ENCODE peak calls at places on chromosome 12, in seven cellular contexts. T is osteocyte, A is HFFc6, W is adipocyte, F is fibroblast of mammary gland, O is NCI-H526, C is cardiac muscle cell. V is an unnamed sample.

GRCh38 chr12:120583478-120584030 is 2.4 kb upstream of the POP5 start:
- DNase-seq in T (peak), A (peak), W (peak), F (peak), O (peak), C (peak), V (peak)

GRCh38 chr12:49903700-49904423 is at the start of gene FAIM2:
- DNase-seq in T (no peak), A (no peak), W (peak), F (peak), O (no peak), C (peak), V (peak)

GRCh38 chr12:131136539-131136872 is 182.8 kb downstream of the ADGRD1 start:
- DNase-seq in T (no peak), A (no peak), W (no peak), F (no peak), O (no peak), C (no peak), V (no peak)

GRCh38 chr12:6868211-6869048 is 1.1 kb downstream of the TPI1 start:
- DNase-seq in T (no peak), A (peak), W (no peak), F (peak), O (no peak), C (peak), V (no peak)

GRCh38 chr12:131096681-131097181 is 143.0 kb downstream of the ADGRD1 start:
- DNase-seq in T (peak), A (no peak), W (no peak), F (no peak), O (no peak), C (no peak), V (no peak)

GRCh38 chr12:31880340-31880739 is 78.9 kb upstream of the RESF1 start:
- DNase-seq in T (no peak), A (no peak), W (no peak), F (no peak), O (no peak), C (peak), V (no peak)

GRCh38 chr12:12986775-12987332 is 13.2 kb downstream of the HEBP1 start:
- DNase-seq in T (no peak), A (no peak), W (no peak), F (no peak), O (peak), C (no peak), V (no peak)

GRCh38 chr12:52037248-52037861 is 13.9 kb upstream of the NR4A1 start:
- DNase-seq in T (no peak), A (no peak), W (peak), F (peak), O (no peak), C (peak), V (peak)

GRCh38 chr12:28961948-28962384 is 187.1 kb upstream of the FAR2 start:
- DNase-seq in T (no peak), A (no peak), W (peak), F (peak), O (no peak), C (peak), V (no peak)

GRCh38 chr12:23493690-23494101 is 455.8 kb downstream of the SOX5 start:
- DNase-seq in T (no peak), A (no peak), W (no peak), F (no peak), O (no peak), C (no peak), V (no peak)

GRCh38 chr12:89117448-89118034 is 234.8 kb downstream of the DUSP6 start:
- DNase-seq in T (no peak), A (no peak), W (no peak), F (no peak), O (no peak), C (no peak), V (peak)

GRCh38 chr12:3263939-3264699 is 186.9 kb downstream of the TSPAN9 start:
- DNase-seq in T (no peak), A (no peak), W (no peak), F (no peak), O (no peak), C (no peak), V (no peak)

GRCh38 chr12:121214855-121215745 is 5.2 kb downstream of the P2RX4 start:
- DNase-seq in T (no peak), A (peak), W (peak), F (peak), O (no peak), C (peak), V (peak)

GRCh38 chr12:23415180-23415579 is 534.3 kb downstream of the SOX5 start:
- DNase-seq in T (no peak), A (no peak), W (no peak), F (no peak), O (no peak), C (no peak), V (no peak)

GRCh38 chr12:106131671-106132070 is 7.1 kb downstream of the NUAK1 start:
- DNase-seq in T (no peak), A (no peak), W (no peak), F (peak), O (no peak), C (peak), V (no peak)

GRCh38 chr12:50647479-50647878 is 116.4 kb upstream of the ATF1 start:
- DNase-seq in T (no peak), A (no peak), W (peak), F (peak), O (no peak), C (peak), V (no peak)

GRCh38 chr12:2733493-2734252 is 61.1 kb upstream of the FKBP4 start:
- DNase-seq in T (no peak), A (no peak), W (no peak), F (no peak), O (no peak), C (no peak), V (no peak)

GRCh38 chr12:1781770-1782169 is 38.6 kb upstream of the LRTM2 start:
- DNase-seq in T (no peak), A (no peak), W (peak), F (no peak), O (no peak), C (peak), V (no peak)

GRCh38 chr12:96248532-96248931 is 54.4 kb downstream of the ELK3 start:
- DNase-seq in T (no peak), A (no peak), W (no peak), F (no peak), O (no peak), C (no peak), V (no peak)

GRCh38 chr12:114918535-114919233 is 234.7 kb upstream of the TBX3 start:
- DNase-seq in T (no peak), A (peak), W (peak), F (peak), O (no peak), C (peak), V (peak)

GRCh38 chr12:286531-287300 is 24.1 kb upstream of the SLC6A13 start:
- DNase-seq in T (no peak), A (no peak), W (no peak), F (no peak), O (no peak), C (no peak), V (no peak)

GRCh38 chr12:40141996-40142395 is 36.1 kb upstream of the SLC2A13 start:
- DNase-seq in T (no peak), A (no peak), W (no peak), F (no peak), O (no peak), C (no peak), V (no peak)

GRCh38 chr12:24938341-24938740 is 10.6 kb downstream of the BCAT1 start:
- DNase-seq in T (no peak), A (no peak), W (no peak), F (no peak), O (no peak), C (no peak), V (no peak)

GRCh38 chr12:6957741-6958608 is 6.8 kb downstream of the PTPN6 start:
- DNase-seq in T (no peak), A (no peak), W (no peak), F (no peak), O (no peak), C (no peak), V (no peak)

GRCh38 chr12:91620949-91621348 is 438.3 kb upstream of the DCN start:
- DNase-seq in T (no peak), A (no peak), W (no peak), F (no peak), O (peak), C (peak), V (peak)